ENCODE peak calls at places on chromosomes 4 and X, in seven cellular contexts. E is Karpas-422, M is GM23248, G is hepatocyte, R is PC-9, J is GM23338, V is HCT116. I is an unnamed sample.

GRCh38 chr4:17324431-17324830 is 187.5 kb downstream of the QDPR start:
- DNase-seq in E (peak; percentile 84), M (peak; percentile 83), G (peak; percentile 64), R (no peak), J (peak; percentile 81), V (peak; percentile 29), I (peak; percentile 63)

GRCh38 chr4:129428454-129428853 is 332.5 kb downstream of the C4orf33 start:
- DNase-seq in E (no peak), M (no peak), G (no peak), R (no peak), J (no peak), V (no peak), I (no peak)

GRCh38 chrX:79270401-79270800 is 96.7 kb downstream of the ITM2A start:
- DNase-seq in E (peak; percentile 63), M (no peak), G (no peak), R (no peak), J (peak; percentile 46), V (no peak), I (peak; percentile 80)

GRCh38 chrX:11435568-11435967 is 142.4 kb downstream of the AMELX start:
- DNase-seq in E (no peak), M (peak; percentile 88), G (no peak), R (no peak), J (no peak), V (no peak), I (peak; percentile 48)

GRCh38 chrX:115392871-115393270 is 103.4 kb downstream of the LUZP4 start:
- DNase-seq in E (no peak), M (no peak), G (no peak), R (no peak), J (no peak), V (no peak), I (peak; percentile 11)

GRCh38 chr4:18366762-18367358 is 345.3 kb upstream of the LCORL start:
- DNase-seq in E (peak; percentile 77), M (peak; percentile 56), G (peak; percentile 63), R (no peak), J (peak; percentile 43), V (no peak), I (peak; percentile 77)

GRCh38 chrX:132015875-132016274 is 7.2 kb upstream of the STK26 start:
- DNase-seq in E (no peak), M (no peak), G (no peak), R (no peak), J (no peak), V (no peak), I (no peak)

GRCh38 chr4:77994194-77994721 is 62.9 kb upstream of the FRAS1 start:
- DNase-seq in E (peak; percentile 72), M (peak; percentile 79), G (peak; percentile 81), R (peak; percentile 16), J (peak; percentile 96), V (peak; percentile 71), I (peak; percentile 73)

GRCh38 chr4:53688186-53688790 is 97.0 kb upstream of the LNX1 start:
- DNase-seq in E (no peak), M (peak; percentile 99), G (peak; percentile 55), R (no peak), J (no peak), V (no peak), I (peak; percentile 88)

GRCh38 chr4:23114538-23114937 is 421.8 kb downstream of the GBA3 start:
- DNase-seq in E (no peak), M (no peak), G (no peak), R (no peak), J (no peak), V (no peak), I (peak; percentile 27)

GRCh38 chr4:137927972-137928371 is 314.2 kb downstream of the SLC7A11 start:
- DNase-seq in E (no peak), M (no peak), G (no peak), R (no peak), J (no peak), V (no peak), I (no peak)

GRCh38 chr4:159009521-159009920 is 93.4 kb upstream of the RAPGEF2 start:
- DNase-seq in E (no peak), M (no peak), G (no peak), R (no peak), J (no peak), V (no peak), I (no peak)

GRCh38 chr4:15691346-15692140 is 9.9 kb downstream of the FAM200B start:
- DNase-seq in E (no peak), M (peak; percentile 79), G (no peak), R (no peak), J (no peak), V (no peak), I (no peak)

GRCh38 chrX:31658360-31658759 is 586.5 kb upstream of the FTHL17 start:
- DNase-seq in E (peak; percentile 56), M (peak; percentile 52), G (peak; percentile 22), R (no peak), J (peak; percentile 24), V (no peak), I (peak; percentile 37)

GRCh38 chrX:131649741-131650140 is 105.9 kb downstream of the OR13H1 start:
- DNase-seq in E (peak; percentile 6), M (no peak), G (no peak), R (no peak), J (no peak), V (no peak), I (no peak)

GRCh38 chr4:142150483-142150882 is 514.1 kb downstream of the IL15 start:
- DNase-seq in E (no peak), M (no peak), G (no peak), R (no peak), J (no peak), V (no peak), I (no peak)

GRCh38 chr4:13918110-13918509 is 290.6 kb upstream of the BOD1L1 start:
- DNase-seq in E (no peak), M (peak; percentile 99), G (peak; percentile 48), R (no peak), J (no peak), V (no peak), I (no peak)

GRCh38 chrX:2596050-2596449 is 95.0 kb upstream of the CD99 start:
- DNase-seq in E (no peak), M (no peak), G (no peak), R (no peak), J (no peak), V (no peak), I (no peak)

GRCh38 chr4:1991596-1992434 is 17.0 kb downstream of the NELFA start:
- DNase-seq in E (no peak), M (no peak), G (no peak), R (no peak), J (no peak), V (no peak), I (no peak)

GRCh38 chr4:1990676-1991075 is 18.1 kb downstream of the NELFA start:
- DNase-seq in E (no peak), M (no peak), G (no peak), R (no peak), J (no peak), V (no peak), I (no peak)

GRCh38 chr4:1989533-1990347 is 19.0 kb downstream of the NELFA start:
- DNase-seq in E (no peak), M (no peak), G (no peak), R (no peak), J (no peak), V (no peak), I (peak; percentile 2)

GRCh38 chr4:1991087-1991486 is 17.7 kb downstream of the NELFA start:
- DNase-seq in E (no peak), M (no peak), G (no peak), R (no peak), J (no peak), V (no peak), I (no peak)

GRCh38 chr4:1990348-1990645 is 18.5 kb downstream of the NELFA start:
- DNase-seq in E (no peak), M (no peak), G (no peak), R (no peak), J (no peak), V (no peak), I (no peak)
- H3K9me2 ChIP-seq in E (no peaks in the 10 kb centered on the region), M (no peaks in the 10 kb centered on the region), G (no peaks in the 10 kb centered on the region), R (no peaks in the 10 kb centered on the region), J (no peaks in the 10 kb centered on the region), V (no peaks in the 10 kb centered on the region), I (no peaks in the 10 kb centered on the region)

GRCh38 chr4:10109995-10110670 is 6.5 kb downstream of the WDR1 start:
- DNase-seq in E (no peak), M (no peak), G (no peak), R (no peak), J (peak; percentile 8), V (no peak), I (no peak)

GRCh38 chr4:10108391-10108790 is 8.2 kb downstream of the WDR1 start:
- DNase-seq in E (no peak), M (peak; percentile 30), G (no peak), R (no peak), J (no peak), V (no peak), I (no peak)

GRCh38 chr4:10107111-10108091 is 9.2 kb downstream of the WDR1 start:
- DNase-seq in E (no peak), M (peak; percentile 69), G (no peak), R (no peak), J (no peak), V (no peak), I (no peak)

GRCh38 chr4:10111067-10111801 is 5.4 kb downstream of the WDR1 start:
- DNase-seq in E (no peak), M (no peak), G (no peak), R (no peak), J (peak; percentile 41), V (no peak), I (no peak)

GRCh38 chr4:10108818-10109783 is 7.5 kb downstream of the WDR1 start:
- DNase-seq in E (no peak), M (peak; percentile 66), G (no peak), R (no peak), J (no peak), V (no peak), I (no peak)
- H3K27ac ChIP-seq in E (no peak overlapping the region), M (peak overlapping the region; percentile 87), G (no peak overlapping the region), R (no peak overlapping the region), J (no peak overlapping the region), V (no peak overlapping the region), I (no peak overlapping the region)

GRCh38 chr4:1488831-1489638 is 82.8 kb upstream of the NKX1-1 start:
- DNase-seq in E (no peak), M (no peak), G (no peak), R (no peak), J (no peak), V (no peak), I (no peak)

GRCh38 chr4:1489639-1489995 is 83.4 kb upstream of the NKX1-1 start:
- DNase-seq in E (no peak), M (no peak), G (no peak), R (no peak), J (no peak), V (no peak), I (no peak)

GRCh38 chr4:1487106-1487505 is 80.9 kb upstream of the NKX1-1 start:
- DNase-seq in E (no peak), M (no peak), G (no peak), R (no peak), J (no peak), V (no peak), I (no peak)

GRCh38 chr4:1488357-1488756 is 82.1 kb upstream of the NKX1-1 start:
- DNase-seq in E (no peak), M (no peak), G (no peak), R (no peak), J (no peak), V (no peak), I (no peak)

GRCh38 chr4:1487761-1488160 is 81.5 kb upstream of the NKX1-1 start:
- DNase-seq in E (no peak), M (no peak), G (no peak), R (no peak), J (no peak), V (no peak), I (no peak)
- H3K9me2 ChIP-seq in E (no peaks in the 10 kb centered on the region), M (no peaks in the 10 kb centered on the region), G (no peaks in the 10 kb centered on the region), R (no peaks in the 10 kb centered on the region), J (no peaks in the 10 kb centered on the region), V (no peaks in the 10 kb centered on the region), I (no peaks in the 10 kb centered on the region)

GRCh38 chr4:133355636-133356035 is 206.5 kb downstream of the PCDH10 start:
- DNase-seq in E (no peak), M (no peak), G (peak; percentile 51), R (no peak), J (no peak), V (no peak), I (no peak)
- H3K27ac ChIP-seq in E (no peak overlapping the region), M (no peak overlapping the region), G (peak overlapping the region; percentile 41), R (no peak overlapping the region), J (no peak overlapping the region), V (no peak overlapping the region), I (no peak overlapping the region)